ENCODE peak calls at places on chromosome 9, in five cellular contexts. Y is right atrium auricular region, U is tibial artery, M is choroid plexus epithelial cell, C is ascending aorta. V is an unnamed sample.
A peak's percentile ranks its signal among the peaks of the same experiment; 100 is the strongest.

GRCh38 chr9:27566118-27566517 is 7.2 kb downstream of the C9orf72 start:
- DNase-seq in Y (no peak), U (no peak), M (peak; percentile 24), C (no peak), V (peak; percentile 41)

GRCh38 chr9:71213633-71214032 is 92.2 kb upstream of the TRPM3 start:
- DNase-seq in Y (no peak), U (no peak), M (peak; percentile 1), C (no peak), V (no peak)

GRCh38 chr9:126303488-126303887 is 23.1 kb upstream of the MVB12B start:
- DNase-seq in Y (no peak), U (no peak), M (peak; percentile 23), C (peak; percentile 4), V (no peak)

GRCh38 chr9:75001719-75002421 is 26.2 kb downstream of the CARNMT1 start:
- DNase-seq in Y (no peak), U (no peak), M (peak; percentile 96), C (no peak), V (peak; percentile 94)

GRCh38 chr9:20544953-20545622 is 77.2 kb downstream of the MLLT3 start:
- DNase-seq in Y (no peak), U (no peak), M (no peak), C (no peak), V (no peak)

GRCh38 chr9:74946686-74947085 is 6.0 kb downstream of the C9orf40 start:
- DNase-seq in Y (no peak), U (no peak), M (no peak), C (no peak), V (no peak)

GRCh38 chr9:76638001-76638400 is 126.2 kb upstream of the PCA3 start:
- DNase-seq in Y (no peak), U (no peak), M (no peak), C (no peak), V (no peak)

GRCh38 chr9:94140791-94141790 is 56.8 kb downstream of the PTPDC1 start:
- DNase-seq in Y (no peak), U (no peak), M (peak; percentile 59), C (no peak), V (peak; percentile 79)

GRCh38 chr9:125904155-125904841 is 157.1 kb downstream of the PBX3 start:
- DNase-seq in Y (no peak), U (no peak), M (peak; percentile 26), C (no peak), V (no peak)

GRCh38 chr9:29214162-29214520 is 1640.9 kb upstream of the C9orf72 start:
- DNase-seq in Y (no peak), U (no peak), M (peak; percentile 28), C (no peak), V (no peak)

GRCh38 chr9:133246507-133247390 is 28.3 kb downstream of the ABO start:
- DNase-seq in Y (no peak), U (no peak), M (no peak), C (no peak), V (no peak)

GRCh38 chr9:70229026-70229425 is 29.8 kb upstream of the SMC5 start:
- DNase-seq in Y (peak; percentile 61), U (no peak), M (peak; percentile 27), C (no peak), V (peak; percentile 31)

GRCh38 chr9:127249877-127250276 is 14.7 kb upstream of the GARNL3 start:
- DNase-seq in Y (no peak), U (no peak), M (no peak), C (no peak), V (no peak)

GRCh38 chr9:71909887-71910601 is 949 bp downstream of the ABHD17B start:
- DNase-seq in Y (peak; percentile 59), U (peak; percentile 74), M (peak; percentile 37), C (peak; percentile 66), V (peak; percentile 31)

DNA sequence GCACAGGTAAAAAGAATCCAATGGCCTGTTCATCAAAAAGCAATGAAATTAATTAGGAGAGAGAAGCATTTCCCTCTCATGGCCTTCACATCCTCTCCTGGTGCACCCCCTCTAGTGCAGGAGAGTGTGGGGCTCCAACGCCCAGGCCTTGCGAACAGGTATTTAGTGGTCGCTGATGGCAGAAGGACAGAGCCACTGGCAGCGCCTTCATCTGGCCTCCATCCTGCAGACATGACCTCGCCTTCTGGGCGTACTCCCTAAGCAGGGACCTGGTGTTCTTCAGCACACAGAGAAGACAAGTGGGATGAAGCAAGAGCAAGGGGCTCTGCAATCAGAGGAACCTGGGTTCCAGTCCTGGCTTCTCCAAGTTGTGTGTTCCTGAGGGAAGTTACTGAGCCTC is 77.5 kb downstream of the SEMA4D start:
- DNase-seq in Y (no peak), U (no peak), M (no peak), C (no peak), V (no peak)
- H3K4me3 ChIP-seq in Y (no peak overlapping the region), U (no peak overlapping the region), M (no peak overlapping the region), C (no peak overlapping the region), V (no peak overlapping the region)

DNA sequence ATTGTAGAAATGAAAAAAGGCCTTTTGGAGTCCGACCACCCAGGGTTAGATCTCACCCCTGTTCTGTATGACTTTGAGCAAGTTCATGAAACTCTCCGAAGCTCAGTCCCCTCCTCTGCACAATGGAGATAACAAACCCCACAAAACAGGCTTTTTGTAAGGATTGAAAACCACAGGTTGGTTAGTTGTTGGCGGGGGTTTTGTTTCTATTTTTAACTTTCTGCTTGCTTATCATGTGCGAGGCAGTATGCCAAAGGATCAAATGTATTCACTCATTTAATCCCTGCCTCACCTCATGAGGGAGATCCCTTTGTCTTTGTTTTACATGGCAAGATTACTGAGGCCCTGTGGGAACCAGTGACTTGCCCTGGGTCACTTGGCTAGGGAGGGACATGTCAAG is 539.1 kb downstream of the CDK5RAP2 start:
- DNase-seq in Y (no peak), U (no peak), M (peak; percentile 0), C (no peak), V (no peak)
- H3K4me3 ChIP-seq in Y (no peak overlapping the region), U (no peak overlapping the region), M (no peak overlapping the region), C (no peak overlapping the region), V (no peak overlapping the region)

GRCh38 chr9:97982191-97982718 is 886 bp upstream of the ANP32B start:
- DNase-seq in Y (no peak), U (no peak), M (peak; percentile 28), C (no peak), V (no peak)

GRCh38 chr9:97980918-97981827 is 2.0 kb upstream of the ANP32B start:
- DNase-seq in Y (peak; percentile 69), U (no peak), M (no peak), C (no peak), V (no peak)

GRCh38 chr9:97982719-97983523 is at the start of gene ANP32B:
- DNase-seq in Y (peak; percentile 87), U (peak; percentile 95), M (peak; percentile 92), C (peak; percentile 95), V (peak; percentile 89)

GRCh38 chr9:97980479-97980803 is 2.7 kb upstream of the ANP32B start:
- DNase-seq in Y (peak; percentile 80), U (peak; percentile 71), M (no peak), C (no peak), V (peak; percentile 39)

GRCh38 chr9:97981828-97982164 is 1.3 kb upstream of the ANP32B start:
- DNase-seq in Y (no peak), U (no peak), M (peak; percentile 36), C (no peak), V (no peak)
- H3K4me3 ChIP-seq in Y (no peak overlapping the region), U (no peak overlapping the region), M (no peak overlapping the region), C (no peak overlapping the region), V (no peak overlapping the region)

GRCh38 chr9:98706651-98707103 is 2.1 kb downstream of the GABBR2 start:
- DNase-seq in Y (no peak), U (no peak), M (peak; percentile 8), C (no peak), V (peak; percentile 36)
- H3K4me3 ChIP-seq in Y (no peak overlapping the region), U (no peak overlapping the region), M (no peak overlapping the region), C (no peak overlapping the region), V (peak overlapping the region; percentile 50)

GRCh38 chr9:120447959-120448500 is 131.9 kb downstream of the CDK5RAP2 start:
- DNase-seq in Y (peak; percentile 30), U (no peak), M (no peak), C (no peak), V (no peak)
- H3K4me3 ChIP-seq in Y (no peak overlapping the region), U (no peak overlapping the region), M (no peak overlapping the region), C (peak overlapping the region; percentile 28), V (no peak overlapping the region)

V was measured in cardiac fibroblast.